ENCODE peak calls at places on chromosomes 7 and 10, in five cellular contexts. One of them, this sample, is unnamed.

GRCh38 chr10:97551271-97551670 is 21.3 kb upstream of the ANKRD2 start:
- DNase-seq in fibroblast of the aortic adventitia: no peak
- DNase-seq in cardiac muscle cell: peak
- DNase-seq in fibroblast of pulmonary artery: no peak
- DNase-seq in fibroblast of villous mesenchyme: no peak
- DNase-seq in this sample: no peak

GRCh38 chr7:55571534-55572377 is 546 bp downstream of the VOPP1 start:
- DNase-seq in fibroblast of the aortic adventitia: peak
- DNase-seq in cardiac muscle cell: peak
- DNase-seq in fibroblast of pulmonary artery: peak
- DNase-seq in fibroblast of villous mesenchyme: peak
- DNase-seq in this sample: peak

GRCh38 chr7:19558527-19558926 is 150.3 kb downstream of the POLR1F start:
- DNase-seq in fibroblast of the aortic adventitia: peak
- DNase-seq in cardiac muscle cell: no peak
- DNase-seq in fibroblast of pulmonary artery: peak
- DNase-seq in fibroblast of villous mesenchyme: peak
- DNase-seq in this sample: peak

GRCh38 chr10:68759967-68760366 is 38.9 kb downstream of the CCAR1 start:
- DNase-seq in fibroblast of the aortic adventitia: no peak
- DNase-seq in cardiac muscle cell: no peak
- DNase-seq in fibroblast of pulmonary artery: no peak
- DNase-seq in fibroblast of villous mesenchyme: no peak
- DNase-seq in this sample: no peak

GRCh38 chr10:79430946-79431345 is 14.5 kb downstream of the ZCCHC24 start:
- DNase-seq in fibroblast of the aortic adventitia: no peak
- DNase-seq in cardiac muscle cell: no peak
- DNase-seq in fibroblast of pulmonary artery: no peak
- DNase-seq in fibroblast of villous mesenchyme: no peak
- DNase-seq in this sample: no peak

GRCh38 chr10:116769368-116769767 is 27.0 kb upstream of the HSPA12A start:
- DNase-seq in fibroblast of the aortic adventitia: no peak
- DNase-seq in cardiac muscle cell: no peak
- DNase-seq in fibroblast of pulmonary artery: no peak
- DNase-seq in fibroblast of villous mesenchyme: no peak
- DNase-seq in this sample: no peak

GRCh38 chr10:47164800-47165128 is 135.2 kb upstream of the GDF10 start:
- DNase-seq in fibroblast of the aortic adventitia: no peak
- DNase-seq in cardiac muscle cell: no peak
- DNase-seq in fibroblast of pulmonary artery: no peak
- DNase-seq in fibroblast of villous mesenchyme: no peak
- DNase-seq in this sample: no peak

GRCh38 chr7:93902777-93903423 is 3.5 kb upstream of the GNGT1 start:
- DNase-seq in fibroblast of the aortic adventitia: peak
- DNase-seq in cardiac muscle cell: peak
- DNase-seq in fibroblast of pulmonary artery: peak
- DNase-seq in fibroblast of villous mesenchyme: peak
- DNase-seq in this sample: peak

GRCh38 chr7:69042138-69042537 is 556.1 kb upstream of the AUTS2 start:
- DNase-seq in fibroblast of the aortic adventitia: no peak
- DNase-seq in cardiac muscle cell: no peak
- DNase-seq in fibroblast of pulmonary artery: no peak
- DNase-seq in fibroblast of villous mesenchyme: no peak
- DNase-seq in this sample: no peak

GRCh38 chr7:107384025-107384424 is 85.8 kb upstream of the GPR22 start:
- DNase-seq in fibroblast of the aortic adventitia: no peak
- DNase-seq in cardiac muscle cell: no peak
- DNase-seq in fibroblast of pulmonary artery: no peak
- DNase-seq in fibroblast of villous mesenchyme: no peak
- DNase-seq in this sample: no peak

GRCh38 chr7:156145996-156146395 is 333.7 kb upstream of the SHH start:
- DNase-seq in fibroblast of the aortic adventitia: no peak
- DNase-seq in cardiac muscle cell: no peak
- DNase-seq in fibroblast of pulmonary artery: no peak
- DNase-seq in fibroblast of villous mesenchyme: no peak
- DNase-seq in this sample: no peak

GRCh38 chr7:44323381-44324203 is 1.8 kb downstream of the CAMK2B start:
- DNase-seq in fibroblast of the aortic adventitia: no peak
- DNase-seq in cardiac muscle cell: no peak
- DNase-seq in fibroblast of pulmonary artery: no peak
- DNase-seq in fibroblast of villous mesenchyme: no peak
- DNase-seq in this sample: no peak
- H3K4me3 ChIP-seq in fibroblast of the aortic adventitia: no peak
- H3K4me3 ChIP-seq in cardiac muscle cell: no peak
- H3K4me3 ChIP-seq in fibroblast of pulmonary artery: no peak
- H3K4me3 ChIP-seq in fibroblast of villous mesenchyme: no peak
- H3K4me3 ChIP-seq in this sample: no peak

GRCh38 chr10:122376364-122376961 is 2.0 kb downstream of the PLEKHA1 start:
- DNase-seq in fibroblast of the aortic adventitia: no peak
- DNase-seq in cardiac muscle cell: no peak
- DNase-seq in fibroblast of pulmonary artery: no peak
- DNase-seq in fibroblast of villous mesenchyme: no peak
- DNase-seq in this sample: no peak
- H3K4me3 ChIP-seq in fibroblast of the aortic adventitia: no peak
- H3K4me3 ChIP-seq in cardiac muscle cell: no peak
- H3K4me3 ChIP-seq in fibroblast of pulmonary artery: no peak
- H3K4me3 ChIP-seq in fibroblast of villous mesenchyme: no peak
- H3K4me3 ChIP-seq in this sample: no peak

GRCh38 chr10:15349133-15349532 is 22.0 kb downstream of the FAM171A1 start:
- DNase-seq in fibroblast of the aortic adventitia: no peak
- DNase-seq in cardiac muscle cell: no peak
- DNase-seq in fibroblast of pulmonary artery: no peak
- DNase-seq in fibroblast of villous mesenchyme: no peak
- DNase-seq in this sample: no peak
- H3K4me3 ChIP-seq in fibroblast of the aortic adventitia: peak
- H3K4me3 ChIP-seq in cardiac muscle cell: no peak
- H3K4me3 ChIP-seq in fibroblast of pulmonary artery: peak
- H3K4me3 ChIP-seq in fibroblast of villous mesenchyme: peak
- H3K4me3 ChIP-seq in this sample: no peak

GRCh38 chr7:2708547-2709310 is 20.7 kb downstream of the AMZ1 start:
- DNase-seq in fibroblast of the aortic adventitia: no peak
- DNase-seq in cardiac muscle cell: no peak
- DNase-seq in fibroblast of pulmonary artery: no peak
- DNase-seq in fibroblast of villous mesenchyme: no peak
- DNase-seq in this sample: no peak
- H3K4me3 ChIP-seq in fibroblast of the aortic adventitia: no peak
- H3K4me3 ChIP-seq in cardiac muscle cell: no peak
- H3K4me3 ChIP-seq in fibroblast of pulmonary artery: no peak
- H3K4me3 ChIP-seq in fibroblast of villous mesenchyme: no peak
- H3K4me3 ChIP-seq in this sample: no peak

This sample was measured in astrocyte of the spinal cord.